ENCODE peak calls at places on chromosomes 4 and X, in four cellular contexts. Q, I, L and K are unnamed samples.

GRCh38 chr4:97103252-97103651 is 1040.0 kb downstream of the STPG2 start:
- DNase-seq in L (no peak), I (no peak), Q (no peak), K (no peak)

GRCh38 chr4:156053174-156053573 is 99.5 kb upstream of the CTSO start:
- DNase-seq in L (no peak), Q (no peak), I (no peak), K (no peak)

GRCh38 chr4:146591986-146592385 is 46.7 kb upstream of the POU4F2 start:
- DNase-seq in I (no peak), Q (no peak), L (no peak), K (no peak)

GRCh38 chr4:993111-994029 is at the start of gene SLC26A1:
- DNase-seq in L (peak), I (peak), Q (no peak), K (no peak)

GRCh38 chr4:173446416-173446815 is 47.5 kb upstream of the SCRG1 start:
- DNase-seq in Q (no peak), L (no peak), I (no peak), K (no peak)

GRCh38 chr4:7828926-7829325 is 110.7 kb downstream of the AFAP1 start:
- DNase-seq in Q (no peak), I (no peak), L (no peak), K (no peak)

GRCh38 chr4:70628444-70628843 is at the start of gene ENAM:
- DNase-seq in I (no peak), Q (no peak), L (no peak), K (no peak)

GRCh38 chr4:85865256-85865655 is 390.3 kb downstream of the ARHGAP24 start:
- DNase-seq in Q (no peak), L (no peak), I (no peak), K (no peak)

GRCh38 chr4:140884431-140885058 is 128.4 kb upstream of the TBC1D9 start:
- DNase-seq in Q (peak), L (peak), I (peak), K (peak)

GRCh38 chr4:182478475-182478874 is 235.3 kb downstream of the TENM3 start:
- DNase-seq in L (peak), I (peak), Q (no peak), K (no peak)

GRCh38 chrX:74922922-74923321 is 2.3 kb downstream of the NEXMIF start:
- DNase-seq in I (no peak), Q (peak), L (no peak), K (no peak)

GRCh38 chr4:101050836-101051205 is 296.5 kb downstream of the PPP3CA start:
- DNase-seq in I (no peak), Q (no peak), L (no peak), K (no peak)

GRCh38 chrX:25344191-25344936 is 328.6 kb upstream of the ARX start:
- DNase-seq in I (no peak), L (no peak), Q (no peak), K (no peak)

GRCh38 chrX:148416931-148417330 is 83.5 kb upstream of the AFF2 start:
- DNase-seq in L (no peak), I (no peak), Q (no peak), K (no peak)

GRCh38 chr4:144174401-144175067 is 34.0 kb upstream of the GYPA start:
- DNase-seq in L (peak), I (peak), Q (peak), K (peak)

GRCh38 chr4:100098681-100099080 is 91.6 kb downstream of the DDIT4L start:
- DNase-seq in I (no peak), L (no peak), Q (no peak), K (no peak)

DNA sequence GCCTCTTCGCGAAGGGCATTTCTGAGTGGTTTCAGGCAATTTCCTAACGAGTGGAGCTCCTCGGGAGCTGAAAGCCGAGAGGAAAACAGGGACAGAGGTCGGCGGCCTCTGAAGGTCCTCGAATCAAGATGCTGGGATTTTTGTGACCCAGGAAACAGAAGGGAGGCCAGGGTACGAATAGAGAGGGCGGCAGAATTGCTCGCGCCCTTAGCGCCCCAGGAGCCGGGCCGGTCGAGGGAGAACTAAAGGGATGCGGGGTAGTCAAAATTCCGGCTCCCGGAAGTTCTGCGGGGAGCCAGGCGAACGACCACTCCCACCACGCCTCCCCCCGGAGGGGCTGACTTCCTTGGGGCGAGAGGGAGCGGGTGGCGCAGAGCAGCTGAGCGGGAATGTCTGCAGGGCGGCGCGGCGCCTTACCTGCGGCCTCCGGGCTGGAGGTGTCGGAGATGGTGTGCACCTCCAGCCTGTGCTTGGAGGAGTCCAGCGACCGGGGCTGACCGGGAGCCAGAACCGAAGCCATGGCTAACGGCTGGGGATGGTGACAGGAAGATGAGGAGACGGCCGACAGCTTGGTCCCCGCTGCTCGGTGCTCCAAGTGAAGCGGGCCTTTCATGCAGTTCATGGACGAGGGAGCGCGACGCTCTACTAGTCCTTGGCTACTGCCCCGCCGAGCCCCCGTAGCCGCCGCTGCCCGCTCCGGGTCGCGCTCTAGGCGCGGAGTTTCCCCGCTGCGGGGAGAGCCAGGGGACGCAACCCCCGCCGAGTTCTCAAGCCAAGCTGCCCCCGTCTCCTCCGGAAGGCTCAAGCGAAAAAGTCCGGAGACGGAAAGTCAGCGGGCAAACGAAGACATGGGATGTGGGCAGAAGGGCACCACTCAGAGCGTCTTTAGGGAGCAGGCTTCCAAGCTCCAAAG is 782 bp downstream of the PITX2 start:
- DNase-seq in L (no peak), Q (no peak), I (no peak), K (no peak)
- TF ChIP-seq BHLHE40 in L (no peak), Q (no peak), I (no peak), K (no peak)

DNA sequence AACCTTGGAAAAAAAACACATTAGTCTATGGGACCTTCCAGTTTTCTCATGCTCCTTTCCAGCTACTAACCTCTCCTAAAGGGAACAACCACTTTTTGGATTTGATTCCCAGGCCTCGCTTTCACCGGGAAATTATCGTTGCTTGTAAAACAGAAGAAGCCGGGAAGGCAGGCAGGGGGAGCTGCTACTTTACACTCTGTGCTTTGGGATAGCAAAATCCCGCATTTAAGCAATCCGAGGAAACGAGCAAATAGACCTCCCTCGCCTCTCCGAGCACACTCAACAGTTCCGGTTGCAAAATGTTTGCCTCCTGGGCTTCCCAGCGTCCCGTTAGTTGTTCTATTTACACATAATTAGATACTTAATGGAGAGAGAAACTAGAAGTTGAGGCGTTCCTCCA is 1.2 kb downstream of the CD38 start:
- DNase-seq in L (no peak), I (peak), Q (no peak), K (no peak)
- TF ChIP-seq FOXM1 in L (no peak), I (no peak), Q (no peak), K (no peak)

GRCh38 chrX:16737024-16737423 is 17.6 kb downstream of the SYAP1 start:
- DNase-seq in Q (no peak), L (no peak), I (no peak), K (no peak)

GRCh38 chrX:16730450-16730849 is 11.0 kb downstream of the SYAP1 start:
- DNase-seq in Q (no peak), L (no peak), I (no peak), K (no peak)

GRCh38 chrX:16727637-16728036 is 8.2 kb downstream of the SYAP1 start:
- DNase-seq in Q (no peak), L (no peak), I (no peak), K (no peak)

DNA sequence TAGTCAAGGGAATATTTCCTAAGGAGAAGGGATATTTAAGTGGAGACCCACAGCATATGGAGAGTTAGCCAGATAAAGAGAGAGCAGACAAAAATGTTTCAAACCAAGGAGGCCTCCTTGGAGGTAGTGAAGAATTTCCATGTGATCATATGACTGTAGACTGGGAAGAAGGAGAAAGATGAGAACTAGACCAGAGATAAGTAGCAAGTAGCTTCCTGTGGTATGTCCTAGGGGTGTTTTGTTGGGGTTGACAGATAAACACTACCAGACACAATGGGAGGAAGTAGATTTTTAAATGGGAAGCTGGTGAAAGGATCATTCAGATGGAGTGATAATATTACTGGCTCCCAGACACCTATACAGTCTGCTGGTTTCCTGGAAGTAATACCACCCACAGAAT is 13.6 kb downstream of the SYAP1 start:
- DNase-seq in L (no peak), Q (no peak), I (no peak), K (no peak)
- TF ChIP-seq BHLHE40 in L (no peak), Q (no peak), I (no peak), K (no peak)

DNA sequence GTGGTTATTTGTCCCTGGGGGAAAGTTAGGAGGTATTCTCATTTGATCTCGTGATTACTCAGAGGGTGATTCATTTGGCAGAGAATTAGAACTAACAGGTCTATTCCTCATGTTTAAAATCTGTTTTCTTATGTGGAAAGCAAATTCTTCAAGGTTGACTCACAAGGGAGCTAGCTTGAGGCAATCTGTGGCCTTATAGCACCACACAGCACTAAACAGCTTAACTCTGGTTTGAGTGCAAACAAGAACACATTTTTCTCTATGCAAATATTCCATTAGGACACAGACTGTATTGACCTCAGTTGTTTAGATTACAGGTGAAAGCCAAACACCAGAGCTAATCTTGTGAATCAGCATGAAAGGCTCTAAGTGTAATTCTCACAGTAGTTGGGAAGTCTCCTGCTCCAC is 694.4 kb upstream of the POU3F4 start:
- DNase-seq in L (no peak), Q (no peak), I (no peak), K (no peak)
- TF ChIP-seq FOXM1 in L (no peak), Q (no peak), I (no peak), K (no peak)

DNA sequence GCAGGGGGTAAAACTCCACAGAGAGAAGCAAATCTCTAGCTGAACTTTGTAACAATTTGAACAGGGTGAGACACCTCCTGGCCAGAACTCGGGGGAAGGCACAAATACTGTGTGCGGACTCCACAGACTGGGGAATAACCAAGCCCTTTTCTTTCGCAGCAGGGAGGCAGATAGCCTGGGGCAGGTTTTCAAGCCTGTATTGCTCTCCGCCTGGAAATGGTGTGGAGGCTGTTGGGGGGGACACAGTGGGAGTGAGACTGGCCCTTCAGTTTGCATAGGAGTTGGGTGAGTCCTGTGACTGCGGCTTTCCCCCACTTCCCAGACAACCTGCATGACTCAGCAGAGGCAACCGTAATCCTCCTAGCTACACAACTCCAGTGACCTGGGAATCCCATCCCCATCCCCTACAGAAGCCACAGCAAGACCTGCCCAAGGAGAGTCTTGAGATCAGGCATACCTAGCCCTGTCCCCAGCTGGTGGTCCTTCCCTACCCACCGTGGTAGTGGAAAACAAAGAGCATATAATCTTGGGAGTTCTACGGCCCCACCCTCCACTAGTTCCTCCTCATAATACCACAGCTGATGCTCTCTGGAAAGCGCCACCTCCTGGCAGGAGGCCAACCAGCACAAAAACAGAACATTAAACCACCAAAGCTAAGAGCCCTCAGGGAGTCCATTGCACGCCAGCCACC is 12.9 kb upstream of the SMPX start:
- DNase-seq in L (no peak), I (peak), Q (no peak), K (no peak)
- TF ChIP-seq BHLHE40 in L (no peak), I (no peak), Q (no peak), K (no peak)

DNA sequence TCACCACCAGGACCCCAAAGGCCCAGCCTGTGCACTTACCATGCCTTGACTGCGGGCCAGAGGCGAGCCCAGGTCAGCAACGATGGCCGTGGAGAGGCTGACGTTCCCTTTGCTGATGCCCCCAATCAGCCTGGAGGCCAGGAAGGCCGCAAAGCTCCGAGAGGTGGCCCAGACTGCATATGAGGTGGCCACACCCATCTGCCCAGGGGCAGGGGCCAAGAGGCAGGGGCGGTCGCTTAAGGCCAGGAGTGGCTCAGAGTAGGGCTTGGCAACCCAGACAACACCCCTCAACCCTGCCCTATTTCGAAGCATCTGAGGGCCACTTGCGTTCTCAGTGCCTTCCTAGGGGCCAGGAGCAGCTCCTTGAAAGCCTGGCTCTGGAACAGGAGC is 30.6 kb downstream of the NOP14 start:
- DNase-seq in Q (no peak), L (no peak), I (no peak), K (no peak)
- TF ChIP-seq FOXM1 in Q (no peak), L (no peak), I (no peak), K (no peak)

DNA sequence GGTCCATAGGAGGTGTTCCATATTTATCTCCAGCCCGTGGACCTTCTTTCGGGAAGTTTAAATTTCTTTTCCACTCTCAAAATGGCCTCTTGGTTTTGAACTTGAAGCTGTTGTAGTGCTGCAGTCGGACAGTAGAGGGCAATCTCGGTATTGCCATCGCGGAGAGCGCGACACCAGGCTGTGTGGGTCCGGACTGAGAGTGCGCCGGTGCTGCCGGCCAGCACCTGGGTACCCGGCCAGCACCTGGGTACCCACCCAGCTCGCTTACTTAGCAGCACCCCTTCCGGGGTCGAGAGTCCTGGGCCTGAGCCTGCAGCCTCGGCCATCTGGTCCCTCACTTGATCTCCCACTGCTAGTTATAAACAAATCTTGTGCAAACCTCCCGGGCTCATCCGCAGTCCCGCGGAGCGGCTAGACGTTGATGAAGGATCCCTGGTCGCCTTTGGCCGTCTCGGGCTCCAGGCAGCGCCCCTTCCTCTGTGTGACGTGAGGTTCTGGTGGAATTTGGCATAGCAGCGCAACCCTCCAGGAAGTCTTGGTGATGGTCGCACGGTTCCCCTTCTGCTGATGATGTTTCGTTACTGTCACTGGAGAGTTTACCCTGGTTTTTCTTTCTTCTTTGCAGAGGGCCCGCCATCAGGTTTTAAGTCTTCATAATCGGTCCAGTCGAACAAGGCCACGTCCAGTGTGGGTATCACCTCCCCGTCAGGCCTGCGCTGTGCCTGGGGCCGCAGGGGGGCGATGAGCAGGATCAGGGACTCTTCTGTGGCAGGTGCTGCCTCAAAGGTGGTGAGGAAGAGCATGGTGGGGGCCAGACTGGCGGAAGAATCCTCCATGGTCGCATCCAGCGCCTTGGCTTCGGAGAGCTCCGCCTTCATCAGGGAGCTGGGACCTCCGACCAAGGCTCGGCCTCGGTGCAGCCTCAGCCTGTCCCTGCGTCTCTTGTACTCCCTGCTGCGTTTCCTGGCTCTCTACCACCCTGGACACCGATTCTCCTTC is 17.8 kb downstream of the FAM9A start:
- DNase-seq in I (peak), L (peak), Q (no peak), K (peak)
- TF ChIP-seq BHLHE40 in I (no peak), L (no peak), Q (no peak), K (no peak)

GRCh38 chr4:57424231-57424897 is 314.2 kb upstream of the IGFBP7 start:
- DNase-seq in I (no peak), Q (no peak), L (no peak), K (no peak)
- TF ChIP-seq FOXM1 in I (no peak), Q (no peak), L (no peak), K (no peak)

GRCh38 chrX:153608821-153609220 is 9.9 kb upstream of the CCNQ start:
- DNase-seq in I (no peak), L (no peak), Q (no peak), K (no peak)

GRCh38 chrX:153608376-153608775 is 9.4 kb upstream of the CCNQ start:
- DNase-seq in Q (no peak), L (no peak), I (no peak), K (no peak)

GRCh38 chrX:153609917-153610833 is 11.2 kb upstream of the CCNQ start:
- DNase-seq in I (peak), Q (no peak), L (peak), K (peak)

GRCh38 chrX:153603131-153603656 is 4.3 kb upstream of the CCNQ start:
- DNase-seq in I (no peak), L (no peak), Q (no peak), K (no peak)

DNA sequence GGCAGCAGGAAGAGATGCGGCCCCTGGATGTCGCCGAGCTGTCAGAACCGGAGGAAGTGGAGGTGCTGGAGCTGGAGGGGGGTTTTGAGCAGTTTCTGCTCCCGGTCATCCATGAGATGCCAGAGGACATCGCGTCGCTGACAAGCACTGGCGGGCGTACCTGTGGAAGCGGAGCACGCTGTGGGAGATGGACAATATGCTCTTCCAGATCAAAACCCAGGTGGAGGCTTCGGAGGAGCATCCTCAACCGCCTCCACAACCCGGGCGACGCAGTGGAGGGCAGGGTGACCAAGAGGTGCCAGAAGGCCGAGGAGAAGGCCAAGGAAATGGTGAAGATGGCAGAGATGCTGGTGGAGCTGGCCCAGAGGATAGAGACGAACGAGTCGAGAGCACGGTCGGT is 7.6 kb upstream of the CCNQ start:
- DNase-seq in I (no peak), Q (no peak), L (no peak), K (no peak)
- TF ChIP-seq BHLHE40 in I (no peak), Q (no peak), L (no peak), K (no peak)